ENCODE peak calls at places on chromosome 3, in eight cellular contexts. K is NCI-H510A treated with DMSO at 0.1 percent for 48 hours; V is epithelial cell of esophagus; C is activated CD8-positive, alpha-beta memory T cell treated with anti-CD3 and anti-CD28 coated beads for 1 hour; H is GM12891; Y is hippocampal formation; D is MCF 10A; M is hypothalamus. T is an unnamed sample.

GRCh38 chr3:126837773-126838172 is 133.7 kb downstream of the CHCHD6 start:
- DNase-seq in K (no peak), V (no peak), C (no peak), H (no peak), Y (no peak), D (no peak), M (no peak), T (no peak)

GRCh38 chr3:182690163-182690562 is 103.1 kb upstream of the ATP11B start:
- DNase-seq in K (no peak), V (peak; percentile 91), C (no peak), H (no peak), Y (no peak), D (no peak), M (no peak), T (no peak)

GRCh38 chr3:57961828-57962447 is 46.3 kb upstream of the FLNB start:
- DNase-seq in K (no peak), V (peak; percentile 75), C (no peak), H (no peak), Y (no peak), D (peak; percentile 79), M (no peak), T (peak; percentile 15)

GRCh38 chr3:8732413-8732812 is 1.2 kb upstream of the CAV3 start:
- DNase-seq in K (no peak), V (no peak), C (no peak), H (no peak), Y (no peak), D (no peak), M (no peak), T (no peak)

GRCh38 chr3:59510576-59510975 is 460.8 kb upstream of the CFAP20DC start:
- DNase-seq in K (no peak), V (no peak), C (no peak), H (no peak), Y (no peak), D (no peak), M (no peak), T (no peak)

GRCh38 chr3:160831411-160831810 is 75.4 kb downstream of the PPM1L start:
- DNase-seq in K (no peak), V (no peak), C (no peak), H (no peak), Y (no peak), D (no peak), M (no peak), T (no peak)

GRCh38 chr3:66381621-66382020 is 119.2 kb downstream of the LRIG1 start:
- DNase-seq in K (no peak), V (no peak), C (no peak), H (no peak), Y (no peak), D (no peak), M (no peak), T (no peak)

GRCh38 chr3:127041264-127041820 is 58.4 kb downstream of the PLXNA1 start:
- DNase-seq in K (no peak), V (no peak), C (no peak), H (no peak), Y (no peak), D (no peak), M (no peak), T (no peak)

GRCh38 chr3:171825222-171825828 is 15.0 kb upstream of the PLD1 start:
- DNase-seq in K (no peak), V (peak; percentile 75), C (no peak), H (no peak), Y (no peak), D (peak; percentile 95), M (no peak), T (no peak)

GRCh38 chr3:119323401-119324107 is 29.4 kb downstream of the ARHGAP31 start:
- DNase-seq in K (peak; percentile 12), V (peak; percentile 37), C (no peak), H (peak; percentile 27), Y (no peak), D (no peak), M (no peak), T (no peak)

GRCh38 chr3:70308760-70309159 is 3.7 kb downstream of the MDFIC2 start:
- DNase-seq in K (no peak), V (peak; percentile 13), C (no peak), H (no peak), Y (no peak), D (peak; percentile 14), M (peak; percentile 1), T (no peak)

GRCh38 chr3:15614958-15615357 is 13.4 kb downstream of the BTD start:
- DNase-seq in K (no peak), V (no peak), C (no peak), H (no peak), Y (no peak), D (no peak), M (no peak), T (no peak)

GRCh38 chr3:71127463-71128243 is 455.9 kb downstream of the FOXP1 start:
- DNase-seq in K (no peak), V (no peak), C (no peak), H (no peak), Y (no peak), D (no peak), M (no peak), T (no peak)